ENCODE peak calls at places on chromosome 17, in four cellular contexts. M, I, Z and O are unnamed samples.

GRCh38 chr17:29874931-29875596 is 55.0 kb downstream of the SSH2 start:
- DNase-seq in M (peak), I (no peak), Z (no peak), O (no peak)

GRCh38 chr17:16552637-16553045 is 16.4 kb downstream of the ZNF287 start:
- DNase-seq in M (no peak), I (no peak), Z (no peak), O (no peak)

GRCh38 chr17:41781404-41782110 is 5.0 kb downstream of the JUP start:
- DNase-seq in M (peak), I (no peak), Z (no peak), O (no peak)

GRCh38 chr17:29032067-29032551 is 10.8 kb upstream of the PIPOX start:
- DNase-seq in M (no peak), I (no peak), Z (no peak), O (no peak)

GRCh38 chr17:50615818-50616217 is 18.9 kb upstream of the ABCC3 start:
- DNase-seq in M (no peak), I (no peak), Z (no peak), O (no peak)

GRCh38 chr17:75795820-75796607 is 11.4 kb downstream of the UNK start:
- DNase-seq in M (no peak), I (no peak), Z (no peak), O (no peak)

GRCh38 chr17:61158372-61158771 is 241.3 kb upstream of the TBX2 start:
- DNase-seq in M (no peak), I (no peak), Z (no peak), O (no peak)

GRCh38 chr17:50129946-50130777 is at the start of gene SAMD14:
- DNase-seq in M (peak), I (peak), Z (no peak), O (no peak)

GRCh38 chr17:29592850-29593545 is at the start of gene ANKRD13B:
- DNase-seq in M (peak), I (no peak), Z (no peak), O (no peak)

GRCh38 chr17:76252040-76252954 is 12.0 kb upstream of the RNF157 start:
- DNase-seq in M (no peak), I (no peak), Z (no peak), O (peak)

GRCh38 chr17:351436-351713 is 1.2 kb downstream of the RPH3AL start:
- DNase-seq in M (no peak), I (no peak), Z (no peak), O (no peak)
- TF ChIP-seq SPI1 in M (no peak), I (no peak), Z (no peak), O (no peak)

DNA sequence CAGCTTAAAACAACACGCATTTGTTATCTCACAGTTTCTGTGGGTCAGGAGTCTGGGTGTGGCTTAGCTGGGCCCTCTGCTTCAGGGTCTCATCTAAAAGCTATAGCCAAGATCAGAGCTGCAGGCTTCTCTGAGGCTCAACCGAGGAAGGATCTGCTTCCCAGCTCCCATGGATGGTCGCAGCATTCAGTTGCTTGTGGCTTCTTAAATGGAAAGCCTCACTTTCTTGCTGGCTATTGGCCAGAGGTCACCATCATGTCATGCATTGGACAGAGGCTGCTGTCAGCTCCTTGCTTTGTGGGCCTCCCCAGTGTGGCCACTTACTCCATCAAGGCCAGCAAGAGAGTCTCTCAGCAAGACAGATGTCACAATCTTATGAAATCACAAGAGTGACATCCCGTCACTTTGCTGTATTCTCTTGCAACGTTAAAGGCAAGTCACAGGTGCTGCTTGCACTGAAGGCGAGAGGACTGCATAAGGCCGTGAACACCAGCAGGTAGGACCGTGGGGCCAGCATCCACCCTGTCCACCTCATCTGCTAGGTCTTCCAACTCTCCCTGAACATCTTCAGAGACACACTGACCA is 117.8 kb upstream of the TNRC6C start:
- DNase-seq in M (no peak), I (no peak), Z (no peak), O (no peak)
- TF ChIP-seq POLR2AphosphoS5 in M (no peak), I (no peak), Z (no peak), O (no peak)

GRCh38 chr17:7834554-7834890 is 505 bp downstream of the KDM6B start:
- DNase-seq in M (peak), I (no peak), Z (no peak), O (no peak)

GRCh38 chr17:7837375-7838290 is 3.6 kb downstream of the KDM6B start:
- DNase-seq in M (no peak), I (no peak), Z (no peak), O (no peak)

GRCh38 chr17:7836596-7837374 is 2.8 kb downstream of the KDM6B start:
- DNase-seq in M (peak), I (no peak), Z (peak), O (no peak)

GRCh38 chr17:7834891-7835817 is 1.1 kb downstream of the KDM6B start:
- DNase-seq in M (peak), I (peak), Z (peak), O (peak)

GRCh38 chr17:7835818-7836595 is 2.0 kb downstream of the KDM6B start:
- DNase-seq in M (no peak), I (no peak), Z (no peak), O (no peak)
- TF ChIP-seq SPI1 in M (no peak), I (no peak), Z (no peak), O (no peak)

DNA sequence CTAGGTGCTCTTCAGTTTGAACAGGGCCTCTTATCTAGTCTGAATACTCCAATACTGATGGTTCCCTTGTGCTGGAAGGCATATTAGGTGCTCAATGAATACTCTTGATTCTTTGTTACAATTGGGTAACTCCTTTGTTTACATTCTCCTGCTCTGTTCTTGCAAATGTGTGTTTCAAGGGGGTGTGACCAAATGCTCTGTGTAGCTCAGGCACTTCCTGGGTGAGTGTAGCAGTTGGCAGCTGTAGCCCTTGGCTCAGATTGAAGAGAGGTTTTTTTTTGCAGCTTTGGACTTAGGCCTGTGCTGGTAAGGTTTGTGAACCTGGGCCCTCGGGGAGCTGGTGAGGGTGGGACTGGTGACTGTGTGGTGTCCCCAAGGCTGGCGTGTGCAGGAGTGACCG is 20.2 kb downstream of the TBCD start:
- DNase-seq in M (no peak), I (no peak), Z (no peak), O (no peak)
- TF ChIP-seq POLR2AphosphoS5 in M (no peak), I (no peak), Z (no peak), O (no peak)

GRCh38 chr17:6704472-6705052 is 8.6 kb downstream of the SLC13A5 start:
- DNase-seq in M (no peak), I (no peak), Z (no peak), O (no peak)

GRCh38 chr17:6700948-6701307 is 12.2 kb downstream of the SLC13A5 start:
- DNase-seq in M (no peak), I (no peak), Z (no peak), O (no peak)

GRCh38 chr17:6701719-6702118 is 11.4 kb downstream of the SLC13A5 start:
- DNase-seq in M (peak), I (peak), Z (no peak), O (no peak)

GRCh38 chr17:6703751-6704150 is 9.4 kb downstream of the SLC13A5 start:
- DNase-seq in M (no peak), I (no peak), Z (no peak), O (no peak)

DNA sequence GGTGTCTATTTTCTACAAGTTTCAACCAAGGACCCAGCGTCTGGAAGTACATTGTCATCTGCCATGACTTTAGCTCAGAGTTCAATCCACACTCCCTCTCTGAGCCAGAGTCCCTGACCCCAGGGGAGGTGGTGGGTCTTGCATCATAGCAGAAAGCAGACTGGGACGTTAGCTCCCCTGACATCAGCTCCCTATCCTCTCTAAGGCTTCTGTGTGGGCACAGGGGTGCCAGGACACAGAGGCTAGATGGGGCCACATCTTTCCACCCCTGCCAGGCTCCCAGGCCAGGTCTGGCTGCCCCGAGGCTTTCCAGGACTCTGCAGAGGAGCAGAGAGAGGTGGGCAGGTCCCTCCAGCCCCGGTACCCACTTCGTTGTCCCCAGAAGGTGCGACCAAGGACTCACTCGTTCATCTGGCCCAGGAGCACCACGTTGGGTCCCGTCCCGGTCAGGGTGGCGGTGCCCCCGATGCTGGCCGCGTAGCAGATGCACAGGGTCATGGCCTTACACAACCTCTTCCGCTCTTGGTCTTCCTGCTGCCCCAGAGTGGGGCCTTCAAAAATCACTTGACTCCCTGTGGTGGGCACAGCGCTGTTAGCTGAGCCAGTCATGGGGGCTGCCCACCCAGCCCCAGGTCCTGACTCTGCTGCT is 10.5 kb downstream of the SLC13A5 start:
- DNase-seq in M (no peak), I (no peak), Z (no peak), O (no peak)
- TF ChIP-seq SPI1 in M (no peak), I (no peak), Z (no peak), O (no peak)

GRCh38 chr17:44170499-44171201 is at the start of gene ASB16:
- DNase-seq in M (no peak), I (no peak), Z (no peak), O (no peak)
- TF ChIP-seq POLR2AphosphoS5 in M (no peak), I (no peak), Z (no peak), O (no peak)

DNA sequence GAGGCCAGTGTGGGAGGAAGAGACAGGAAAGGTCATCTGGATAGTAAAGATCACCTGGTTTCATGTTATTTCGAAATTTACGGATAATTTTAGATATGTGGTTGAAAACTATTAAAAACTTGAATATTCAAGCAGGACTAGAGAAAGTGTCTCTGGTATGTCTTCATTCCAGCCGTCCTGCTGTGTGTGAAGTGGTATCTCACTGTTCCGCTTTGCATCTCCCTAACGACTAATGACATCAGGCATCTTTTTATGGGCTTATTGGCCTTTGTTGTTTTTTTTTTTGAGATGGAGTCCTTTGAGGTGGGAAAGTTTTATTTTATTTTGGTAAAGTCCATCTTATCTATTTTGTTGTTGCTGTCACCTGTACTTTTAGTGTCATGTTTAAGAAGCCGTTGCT is 214.4 kb upstream of the CHMP6 start:
- DNase-seq in M (no peak), I (no peak), Z (no peak), O (no peak)
- TF ChIP-seq SPI1 in M (no peak), I (no peak), Z (no peak), O (no peak)

DNA sequence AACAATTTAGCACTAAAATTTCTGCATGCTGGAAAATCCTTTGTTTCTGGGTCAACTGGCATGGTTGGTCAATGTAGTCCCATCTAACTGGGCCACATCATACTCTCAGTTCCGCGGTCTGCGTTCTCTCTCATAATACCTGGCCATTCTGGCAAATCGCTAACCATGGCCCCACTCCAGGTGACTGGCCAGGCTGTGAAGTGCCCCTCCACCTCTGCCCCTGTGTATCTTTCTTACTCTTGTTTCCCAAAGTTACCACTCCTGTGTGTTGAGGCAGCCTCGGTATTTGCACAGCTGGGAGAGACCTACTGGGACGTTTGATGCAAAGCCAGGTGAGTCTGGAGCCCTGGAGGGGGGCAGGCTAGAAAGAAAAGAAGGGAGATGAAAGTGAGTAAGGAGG is 2.0 kb upstream of the TMEM238L start:
- DNase-seq in M (no peak), I (no peak), Z (no peak), O (no peak)
- TF ChIP-seq POLR2AphosphoS5 in M (no peak), I (no peak), Z (no peak), O (no peak)

GRCh38 chr17:63406689-63407330 is 39.3 kb downstream of the CYB561 start:
- DNase-seq in M (peak), I (peak), Z (peak), O (peak)
- TF ChIP-seq SPI1 in M (no peak), I (no peak), Z (no peak), O (no peak)

GRCh38 chr17:81341347-81342061 is 46.4 kb upstream of the SLC38A10 start:
- DNase-seq in M (no peak), I (no peak), Z (no peak), O (no peak)
- TF ChIP-seq POLR2AphosphoS5 in M (no peak), I (no peak), Z (no peak), O (no peak)